ENCODE peak calls at places on chromosomes 3 and 15, in eight cellular contexts. D is adipocyte, J is GM23248, Y is colonic mucosa, B is mesendoderm, H is K562, G is SK-N-SH, C is PC-3. U is an unnamed sample.
A peak's percentile ranks its signal among the peaks of the same experiment; 100 is the strongest.

GRCh38 chr3:124347418-124347817 is 355.5 kb upstream of the ROPN1 start:
- DNase-seq in B (no peak), C (peak; percentile 52), H (no peak), Y (no peak), J (no peak), G (peak; percentile 34), D (no peak), U (no peak)

GRCh38 chr3:142664819-142665218 is 59.0 kb upstream of the TRPC1 start:
- DNase-seq in C (peak; percentile 5), Y (no peak), J (no peak), D (no peak), B (no peak), G (no peak), H (no peak), U (no peak)

GRCh38 chr15:50390549-50391264 is 33.5 kb upstream of the USP8 start:
- DNase-seq in C (no peak), Y (no peak), G (no peak), B (peak; percentile 10), H (no peak), D (no peak), J (peak; percentile 6), U (no peak)

GRCh38 chr3:169387751-169388696 is 275.5 kb downstream of the MECOM start:
- DNase-seq in D (peak; percentile 15), J (peak; percentile 22), Y (peak; percentile 68), C (no peak), B (peak; percentile 17), G (no peak), H (no peak), U (no peak)

GRCh38 chr15:56208641-56209155 is 35.0 kb downstream of the RFX7 start:
- DNase-seq in D (peak; percentile 37), H (no peak), G (no peak), B (no peak), C (no peak), J (no peak), Y (no peak), U (no peak)

GRCh38 chr3:171875923-171876412 is 32.8 kb downstream of the TMEM212 start:
- DNase-seq in J (peak; percentile 50), D (peak; percentile 65), G (no peak), B (no peak), Y (no peak), C (peak; percentile 21), H (no peak), U (no peak)

GRCh38 chr3:12553921-12554391 is 2.9 kb upstream of the MKRN2 start:
- DNase-seq in Y (peak; percentile 60), G (peak; percentile 58), C (peak; percentile 32), D (peak; percentile 57), B (no peak), H (no peak), J (peak; percentile 62), U (no peak)

GRCh38 chr3:183274609-183275008 is 21.6 kb downstream of the B3GNT5 start:
- DNase-seq in C (peak; percentile 90), H (no peak), B (no peak), G (no peak), D (no peak), Y (no peak), J (peak; percentile 49), U (no peak)

GRCh38 chr15:77822631-77823230 is 190.0 kb upstream of the LINGO1 start:
- DNase-seq in B (no peak), Y (no peak), D (no peak), G (peak; percentile 67), H (no peak), J (no peak), C (no peak), U (no peak)

GRCh38 chr15:91948001-91948608 is 94.6 kb downstream of the SLCO3A1 start:
- DNase-seq in D (peak; percentile 29), B (peak; percentile 93), G (no peak), Y (peak; percentile 34), H (no peak), J (peak; percentile 14), C (peak; percentile 53), U (no peak)

GRCh38 chr3:178847170-178847569 is 224.4 kb downstream of the ZMAT3 start:
- DNase-seq in B (no peak), H (no peak), C (no peak), G (no peak), J (peak; percentile 4), D (peak; percentile 84), Y (no peak), U (no peak)

GRCh38 chr3:108410531-108410984 is 99.8 kb downstream of the MYH15 start:
- DNase-seq in Y (no peak), D (no peak), G (no peak), J (no peak), B (no peak), C (no peak), H (no peak), U (no peak)

GRCh38 chr15:29126821-29127461 is 142.7 kb downstream of the NSMCE3 start:
- DNase-seq in B (peak; percentile 71), H (peak; percentile 79), C (no peak), Y (no peak), D (no peak), G (peak; percentile 80), J (no peak), U (no peak)

GRCh38 chr3:50372349-50372748 is 13.0 kb upstream of the TMEM115 start:
- DNase-seq in D (no peak), Y (peak; percentile 78), G (peak; percentile 72), B (no peak), J (no peak), H (peak; percentile 70), C (no peak), U (no peak)

GRCh38 chr3:67018105-67018788 is 20.1 kb downstream of the KBTBD8 start:
- DNase-seq in G (no peak), C (no peak), J (no peak), H (peak; percentile 38), B (no peak), Y (peak; percentile 62), D (no peak), U (no peak)

GRCh38 chr3:67018789-67019525 is 20.9 kb downstream of the KBTBD8 start:
- DNase-seq in B (no peak), J (no peak), C (no peak), G (no peak), D (peak; percentile 19), H (no peak), Y (no peak), U (no peak)

GRCh38 chr3:67015702-67016500 is 17.8 kb downstream of the KBTBD8 start:
- DNase-seq in Y (no peak), J (no peak), G (no peak), D (no peak), H (no peak), C (no peak), B (peak; percentile 94), U (no peak)

GRCh38 chr3:67017211-67017610 is 19.1 kb downstream of the KBTBD8 start:
- DNase-seq in Y (no peak), D (peak; percentile 64), J (peak; percentile 3), C (no peak), H (peak; percentile 62), G (peak; percentile 14), B (peak; percentile 90), U (no peak)

DNA sequence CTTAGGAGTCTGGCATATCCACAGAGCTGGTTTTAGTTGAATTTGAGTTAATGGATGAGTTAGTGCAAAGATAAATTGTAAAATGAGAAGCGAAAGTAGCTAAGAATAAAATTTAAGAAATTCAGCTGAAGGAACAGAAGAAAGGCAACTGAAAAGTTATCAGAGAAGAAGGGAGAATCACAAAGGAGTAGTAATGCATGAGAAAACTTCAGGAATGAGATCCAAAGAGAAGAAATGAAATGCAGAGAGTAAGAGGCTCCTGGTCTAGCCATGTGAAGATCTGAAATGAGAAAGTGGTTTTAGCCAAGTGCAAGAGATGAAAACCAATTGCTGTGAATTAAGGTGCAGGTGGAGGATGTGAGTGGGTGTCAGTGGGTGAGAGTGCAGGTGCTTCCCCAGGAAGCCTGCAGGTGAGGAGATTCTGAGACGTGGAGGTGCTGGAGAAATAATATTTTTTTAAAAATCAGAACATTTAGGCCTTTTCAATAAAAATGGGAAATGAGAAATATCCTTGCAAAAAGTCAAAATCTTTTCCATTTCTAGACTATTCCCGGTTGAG is 18.5 kb downstream of the KBTBD8 start:
- DNase-seq in D (no peak), C (no peak), Y (no peak), J (no peak), G (no peak), H (no peak), B (no peak), U (no peak)
- H3K9ac ChIP-seq in D (no peak overlapping the region), C (no peak overlapping the region), Y (no peak overlapping the region), J (no peak overlapping the region), G (no peak overlapping the region), H (no peak overlapping the region), B (no peak overlapping the region), U (no peak overlapping the region)

DNA sequence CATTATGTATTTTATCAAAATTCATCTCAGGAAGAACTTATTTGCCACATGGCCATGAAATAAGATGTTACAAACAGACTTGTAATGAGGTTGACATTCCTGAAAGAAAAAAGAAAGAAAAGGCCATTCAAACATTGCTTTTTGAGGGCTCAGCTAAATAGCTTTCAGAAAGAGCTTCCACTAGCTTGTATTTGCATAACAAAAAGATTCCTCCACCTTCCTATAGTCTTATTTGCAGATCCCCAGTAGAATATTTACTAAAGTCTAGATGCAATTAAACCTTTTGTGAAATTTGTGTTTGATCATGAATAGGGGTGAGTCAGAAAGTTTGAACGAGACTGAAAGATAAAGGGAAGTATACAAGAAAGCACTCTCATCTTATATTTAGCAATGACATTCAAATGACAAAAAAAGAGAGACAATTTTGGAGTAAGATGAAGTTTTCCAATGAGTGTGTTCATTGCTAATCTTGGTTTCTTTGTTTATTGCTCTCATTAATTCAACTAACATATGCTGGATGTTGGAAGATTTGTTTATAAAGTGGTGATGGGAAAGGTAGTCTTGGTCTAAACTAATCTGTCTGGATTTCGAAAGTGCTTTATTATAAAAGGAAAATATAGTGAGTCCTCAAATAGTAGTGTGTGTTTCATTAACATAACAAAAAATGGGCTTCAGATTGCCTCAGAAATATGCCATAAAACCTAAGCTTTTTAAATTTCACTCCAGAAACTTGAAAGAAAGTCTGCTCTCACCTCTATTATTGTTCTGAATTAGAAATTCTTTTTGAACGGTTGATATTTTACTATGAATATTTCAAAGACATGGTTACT is 9.0 kb upstream of the CADPS start:
- DNase-seq in H (no peak), D (no peak), J (no peak), C (no peak), B (peak; percentile 14), Y (no peak), G (no peak), U (no peak)
- H3K9ac ChIP-seq in H (no peak overlapping the region), D (no peak overlapping the region), J (no peak overlapping the region), C (no peak overlapping the region), B (no peak overlapping the region), Y (no peak overlapping the region), G (no peak overlapping the region), U (no peak overlapping the region)

DNA sequence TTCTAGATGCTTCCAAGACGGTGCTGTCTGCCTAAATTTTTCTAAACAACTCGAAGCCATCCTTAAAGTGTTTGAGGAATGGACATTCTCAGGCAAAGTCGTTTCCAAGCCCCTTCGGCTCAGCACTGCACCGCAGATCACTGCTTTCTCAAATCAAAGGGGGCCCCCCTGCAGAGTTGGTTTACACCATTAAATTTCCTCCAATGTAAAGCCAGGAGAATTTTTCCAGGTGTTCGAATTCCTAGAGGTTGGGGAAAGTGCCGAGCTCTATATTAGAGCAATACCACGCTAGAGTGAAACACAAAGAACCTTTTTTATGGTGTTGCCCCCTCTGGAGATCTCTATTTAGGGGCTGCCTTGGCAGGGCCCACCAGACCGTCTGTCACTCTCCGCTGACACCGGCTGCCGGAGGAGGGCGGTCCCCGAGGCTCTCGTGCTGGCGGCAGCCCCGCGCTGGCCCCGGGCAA is 277.9 kb upstream of the NR2F2 start:
- DNase-seq in H (no peak), C (no peak), J (no peak), G (no peak), B (no peak), D (no peak), Y (no peak), U (no peak)
- H3K9ac ChIP-seq in H (peak overlapping the region; percentile 45), C (peak overlapping the region; percentile 24), J (no peak overlapping the region), G (no peak overlapping the region), B (no peak overlapping the region), D (no peak overlapping the region), Y (no peak overlapping the region), U (no peak overlapping the region)

GRCh38 chr15:67107014-67107812 is 41.8 kb downstream of the SMAD3 start:
- DNase-seq in D (peak; percentile 90), J (peak; percentile 99), B (no peak), C (peak; percentile 96), G (no peak), Y (peak; percentile 65), H (peak; percentile 44), U (no peak)
- H3K9ac ChIP-seq in D (peak overlapping the region; percentile 17), J (peak overlapping the region; percentile 83), B (no peak overlapping the region), C (peak overlapping the region; percentile 94), G (peak overlapping the region; percentile 78), Y (no peak overlapping the region), H (no peak overlapping the region), U (no peak overlapping the region)

U was measured in SK-N-MC.